ENCODE peak calls at places on chromosomes 11 and 22, in seven cellular contexts. G is HepG2, U is HCT116, H is SK-N-SH, D is H1, M is Panc1, Q is K562. C is an unnamed sample.

GRCh38 chr11:75896843-75897419 is 81.9 kb downstream of the UVRAG start:
- DNase-seq in Q (peak; percentile 42), U (peak; percentile 12), H (peak; percentile 44), M (peak; percentile 30), G (peak; percentile 35), D (no peak), C (no peak)

GRCh38 chr11:61777234-61778090 is 14.9 kb downstream of the TMEM258 start:
- DNase-seq in Q (no peak), D (peak; percentile 92), U (no peak), H (peak; percentile 60), G (no peak), M (no peak), C (no peak)

GRCh38 chr11:66314561-66315497 is 2.0 kb downstream of the CD248 start:
- DNase-seq in H (no peak), U (no peak), G (no peak), D (no peak), Q (no peak), M (no peak), C (no peak)

GRCh38 chr11:85694385-85694980 is 8.5 kb upstream of the CCDC89 start:
- DNase-seq in H (peak; percentile 31), Q (peak; percentile 12), M (no peak), U (peak; percentile 18), G (peak; percentile 20), D (no peak), C (no peak)

GRCh38 chr11:68010058-68011041 is at the start of gene ALDH3B1:
- DNase-seq in G (peak; percentile 73), H (peak; percentile 52), U (peak; percentile 60), Q (peak; percentile 86), M (no peak), D (peak; percentile 72), C (no peak)

GRCh38 chr22:31150615-31151014 is 9.4 kb upstream of the RNF185 start:
- DNase-seq in G (peak; percentile 60), D (no peak), U (no peak), M (no peak), H (no peak), Q (no peak), C (no peak)

GRCh38 chr22:41780714-41781507 is 19.6 kb upstream of the CCDC134 start:
- DNase-seq in D (no peak), H (no peak), M (no peak), G (peak; percentile 56), Q (peak; percentile 59), U (no peak), C (peak; percentile 90)

GRCh38 chr22:43826142-43827093 is 14.3 kb upstream of the EFCAB6 start:
- DNase-seq in G (no peak), U (no peak), Q (no peak), D (peak; percentile 43), M (no peak), H (no peak), C (no peak)

GRCh38 chr11:13338437-13339069 is 61.0 kb downstream of the BMAL1 start:
- DNase-seq in D (no peak), Q (peak; percentile 13), M (peak; percentile 55), G (no peak), U (no peak), H (no peak), C (no peak)

GRCh38 chr11:100878474-100878873 is 191.4 kb downstream of the ARHGAP42 start:
- DNase-seq in H (no peak), G (no peak), Q (no peak), M (no peak), D (no peak), U (no peak), C (no peak)

GRCh38 chr11:12556155-12556554 is 118.1 kb upstream of the TEAD1 start:
- DNase-seq in D (peak; percentile 47), U (no peak), Q (no peak), M (no peak), G (no peak), H (no peak), C (no peak)

GRCh38 chr11:22730319-22730718 is 63.9 kb downstream of the GAS2 start:
- DNase-seq in G (peak; percentile 59), M (peak; percentile 5), Q (no peak), U (no peak), D (no peak), H (peak; percentile 3), C (no peak)

GRCh38 chr11:57547854-57548377 is 10.5 kb downstream of the SMTNL1 start:
- DNase-seq in H (no peak), U (no peak), D (no peak), M (no peak), G (no peak), Q (no peak), C (no peak)

GRCh38 chr22:37626144-37626543 is 13.3 kb upstream of the SH3BP1 start:
- DNase-seq in G (no peak), H (no peak), U (no peak), M (no peak), D (no peak), Q (no peak), C (no peak)

GRCh38 chr11:11263238-11264030 is 89.6 kb downstream of the CSNK2A3 start:
- DNase-seq in H (peak; percentile 46), D (no peak), U (no peak), Q (no peak), G (no peak), M (no peak), C (no peak)

GRCh38 chr11:1931791-1932480 is 12.4 kb downstream of the TNNT3 start:
- DNase-seq in U (no peak), D (no peak), H (peak; percentile 38), G (no peak), Q (no peak), M (no peak), C (no peak)

GRCh38 chr11:1934326-1935155 is 12.6 kb upstream of the MRPL23 start:
- DNase-seq in H (no peak), Q (no peak), D (no peak), U (no peak), M (no peak), G (no peak), C (no peak)

GRCh38 chr11:1931326-1931725 is 11.8 kb downstream of the TNNT3 start:
- DNase-seq in U (no peak), M (no peak), Q (no peak), D (no peak), G (no peak), H (peak; percentile 42), C (no peak)

GRCh38 chr11:1933416-1934325 is 13.5 kb upstream of the MRPL23 start:
- DNase-seq in M (no peak), G (no peak), Q (no peak), H (no peak), D (no peak), U (no peak), C (no peak)

DNA sequence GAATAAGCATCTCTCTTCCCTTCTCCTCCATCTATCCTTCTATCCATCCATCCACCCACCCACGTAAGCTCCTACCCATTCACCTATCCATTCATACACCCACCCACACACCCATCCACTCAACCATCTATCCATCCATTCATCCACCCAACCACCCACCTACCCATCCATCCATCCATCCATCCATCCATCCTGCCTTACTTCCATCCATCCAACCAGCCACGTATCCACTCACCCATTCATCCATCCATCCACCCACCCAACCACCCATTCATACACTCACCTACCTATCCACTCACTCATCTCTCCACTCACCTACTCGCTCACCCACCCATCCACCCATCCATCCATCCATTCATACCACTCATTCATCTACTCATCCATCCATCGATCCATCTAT is 13.2 kb downstream of the TNNT3 start:
- DNase-seq in H (no peak), D (no peak), M (no peak), U (no peak), G (no peak), Q (no peak), C (no peak)
- TF ChIP-seq SIN3A in H (no peak), D (no peak), M (no peak), U (no peak), G (no peak), Q (no peak), C (no peak)

DNA sequence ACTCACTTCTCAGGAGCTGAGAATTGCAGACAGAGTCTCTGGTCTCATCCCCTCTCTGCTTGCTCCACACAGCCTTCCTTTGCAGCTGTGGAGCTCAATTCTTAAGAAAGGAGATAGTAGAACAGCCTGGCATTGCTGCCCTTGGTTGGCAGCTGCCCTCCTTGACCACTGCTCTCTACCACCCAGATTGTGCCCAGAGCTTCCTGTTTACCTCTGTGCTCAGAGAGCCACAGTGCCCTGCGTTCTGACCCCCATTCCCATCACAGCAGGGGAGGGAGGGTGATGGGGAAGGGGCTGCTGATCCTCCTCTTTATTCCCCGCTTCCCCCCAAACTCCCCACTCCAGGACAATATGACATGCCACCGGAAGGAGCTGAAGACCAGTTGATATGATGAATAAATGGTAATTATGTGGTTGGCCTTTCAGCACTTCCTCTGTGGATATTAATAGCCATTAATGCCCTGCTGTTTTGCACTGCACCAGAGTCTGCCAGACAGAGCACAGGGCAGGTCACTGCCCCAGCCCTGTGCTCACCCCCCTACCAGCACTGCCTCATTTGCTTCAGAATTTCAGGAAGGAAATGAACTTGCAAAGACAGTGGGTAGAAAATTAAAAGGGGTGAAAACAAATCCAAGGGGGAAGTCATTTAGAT is 426.8 kb upstream of the CADM1 start:
- DNase-seq in Q (no peak), M (no peak), G (no peak), U (no peak), D (no peak), H (no peak), C (no peak)
- TF ChIP-seq SIN3A in Q (no peak), M (no peak), G (no peak), U (no peak), D (no peak), H (no peak), C (no peak)

GRCh38 chr11:21229224-21229623 is 559.8 kb downstream of the NELL1 start:
- DNase-seq in M (no peak), Q (no peak), D (no peak), G (no peak), U (no peak), H (no peak), C (no peak)

DNA sequence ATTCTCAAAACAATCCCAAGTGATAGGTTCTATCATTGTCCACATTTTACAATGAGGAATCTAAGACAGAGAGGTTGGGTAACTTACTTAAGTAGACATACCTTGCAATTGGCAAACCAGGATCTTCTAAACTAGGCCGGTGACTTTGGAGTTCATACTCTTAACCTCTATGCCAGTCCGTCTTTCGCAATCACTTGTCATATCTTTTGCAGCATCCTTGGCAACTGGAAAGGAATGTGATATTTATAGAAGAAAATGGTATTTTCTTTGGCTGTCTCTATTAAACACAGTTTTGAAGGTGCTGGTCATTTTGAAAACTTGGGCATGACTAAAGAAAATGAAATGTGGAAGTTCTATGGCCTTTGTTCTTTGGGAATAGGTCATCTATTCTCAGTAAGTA is 556.5 kb downstream of the NELL1 start:
- DNase-seq in H (no peak), Q (no peak), U (no peak), M (no peak), G (no peak), D (no peak), C (no peak)
- TF ChIP-seq SIN3A in H (no peak), Q (no peak), U (no peak), M (no peak), G (no peak), D (no peak), C (no peak)

DNA sequence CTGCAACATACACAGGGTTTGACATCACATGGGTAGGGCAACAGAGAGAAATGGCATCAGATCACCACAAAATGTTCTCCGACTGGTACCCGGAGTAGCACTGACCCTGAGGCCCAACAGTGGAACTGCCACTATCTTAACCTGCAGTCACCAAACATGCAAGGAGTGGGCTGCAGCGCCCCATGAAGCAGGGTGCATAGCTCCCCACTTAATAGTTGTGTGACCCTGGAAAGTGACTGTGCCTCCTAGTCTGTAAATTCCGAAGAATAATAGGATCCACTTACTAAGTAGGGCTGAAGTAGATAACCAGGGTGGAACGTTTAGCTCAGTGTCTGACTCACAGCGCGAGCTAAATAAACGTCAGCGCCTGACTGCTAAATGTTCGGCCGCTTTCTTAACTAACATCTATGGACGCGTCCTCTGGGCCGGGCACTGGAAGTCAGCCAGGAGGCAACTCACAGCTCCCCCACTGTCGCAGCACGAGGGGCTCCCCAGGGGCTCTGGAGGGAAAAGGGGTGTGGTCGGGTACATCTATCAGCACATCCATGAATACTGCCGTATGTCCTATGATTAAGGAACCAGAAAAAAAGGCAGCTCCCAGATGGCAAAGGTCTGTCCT is 777 bp downstream of the LTO1 start:
- DNase-seq in M (no peak), Q (peak; percentile 58), D (no peak), H (no peak), G (no peak), U (no peak), C (no peak)
- TF ChIP-seq SIN3A in M (no peak), Q (no peak), D (no peak), H (no peak), G (no peak), U (no peak), C (no peak)

C was measured in GM12878.